ENCODE peak calls at places on chromosomes 12 and 14, in five cellular contexts. E, J, W, Q and R are unnamed samples.
A peak's percentile ranks its signal among the peaks of the same experiment; 100 is the strongest.

GRCh38 chr12:4911316-4911994 is 1.8 kb downstream of the KCNA1 start:
- DNase-seq in E (no peak), J (no peak), W (no peak), Q (no peak), R (no peak)

GRCh38 chr12:121669525-121669908 is at the start of gene MORN3:
- DNase-seq in E (no peak), J (no peak), W (no peak), Q (no peak), R (no peak)

GRCh38 chr12:32261638-32262037 is 137.7 kb upstream of the FGD4 start:
- DNase-seq in E (no peak), J (no peak), W (no peak), Q (no peak), R (peak; percentile 73)

GRCh38 chr12:129096184-129096583 is 242.9 kb downstream of the GLT1D1 start:
- DNase-seq in E (no peak), J (no peak), W (no peak), Q (no peak), R (no peak)

GRCh38 chr12:117854339-117855012 is 114.3 kb downstream of the KSR2 start:
- DNase-seq in E (peak; percentile 75), J (peak; percentile 50), W (peak; percentile 71), Q (peak; percentile 55), R (peak; percentile 83)

GRCh38 chr12:80045594-80045993 is 53.7 kb upstream of the OTOGL start:
- DNase-seq in E (no peak), J (no peak), W (no peak), Q (no peak), R (no peak)

GRCh38 chr14:56797569-56798446 is 12.5 kb downstream of the OTX2 start:
- DNase-seq in E (no peak), J (no peak), W (no peak), Q (no peak), R (no peak)

GRCh38 chr14:30272848-30273563 is 286.0 kb upstream of the G2E3 start:
- DNase-seq in E (no peak), J (peak; percentile 71), W (peak; percentile 14), Q (no peak), R (no peak)

GRCh38 chr14:89485264-89485663 is 68.2 kb upstream of the FOXN3 start:
- DNase-seq in E (no peak), J (no peak), W (no peak), Q (no peak), R (no peak)

GRCh38 chr14:85280074-85280473 is 249.9 kb upstream of the FLRT2 start:
- DNase-seq in E (no peak), J (no peak), W (no peak), Q (no peak), R (peak; percentile 45)

GRCh38 chr12:81077329-81077685 is 572 bp upstream of the ACSS3 start:
- DNase-seq in E (no peak), J (no peak), W (peak; percentile 57), Q (no peak), R (no peak)

GRCh38 chr14:50064993-50065392 is 51.4 kb downstream of the VCPKMT start:
- DNase-seq in E (no peak), J (no peak), W (no peak), Q (peak; percentile 79), R (no peak)

GRCh38 chr12:59677857-59678256 is 82.0 kb downstream of the SLC16A7 start:
- DNase-seq in E (no peak), J (no peak), W (no peak), Q (no peak), R (no peak)

GRCh38 chr14:33806905-33807304 is 144.0 kb downstream of the EGLN3 start:
- DNase-seq in E (no peak), J (no peak), W (no peak), Q (no peak), R (no peak)

GRCh38 chr12:114733919-114734318 is 49.9 kb upstream of the TBX3 start:
- DNase-seq in E (no peak), J (no peak), W (no peak), Q (no peak), R (no peak)

GRCh38 chr14:33686218-33686617 is 264.7 kb downstream of the EGLN3 start:
- DNase-seq in E (no peak), J (no peak), W (no peak), Q (no peak), R (peak; percentile 4)

GRCh38 chr12:123306200-123306599 is 34.5 kb upstream of the CDK2AP1 start:
- DNase-seq in E (no peak), J (no peak), W (no peak), Q (no peak), R (no peak)

GRCh38 chr12:116601524-116601923 is 42.3 kb downstream of the MAP1LC3B2 start:
- DNase-seq in E (no peak), J (no peak), W (no peak), Q (no peak), R (peak; percentile 53)

GRCh38 chr12:95877622-95878021 is 18.9 kb downstream of the SNRPF start:
- DNase-seq in E (no peak), J (no peak), W (no peak), Q (no peak), R (peak; percentile 9)